ENCODE peak calls at places on chromosomes 1 and 21, in four cellular contexts. V, R, H and E are unnamed samples.

GRCh38 chr1:115198938-115199337 is 109.6 kb upstream of the TSPAN2 start:
- DNase-seq in V (no peak), H (no peak), R (no peak), E (no peak)

GRCh38 chr1:227891223-227891954 is 56.3 kb downstream of the WNT9A start:
- DNase-seq in H (no peak), V (no peak), R (no peak), E (no peak)

GRCh38 chr1:97893844-97894243 is 27.0 kb downstream of the DPYD start:
- DNase-seq in V (no peak), H (no peak), R (no peak), E (no peak)

GRCh38 chr1:14606632-14607031 is 8.1 kb downstream of the KAZN start:
- DNase-seq in V (no peak), R (no peak), H (no peak), E (no peak)

GRCh38 chr1:224696891-224697765 is 81.0 kb downstream of the CNIH3 start:
- DNase-seq in H (no peak), V (no peak), R (no peak), E (no peak)

GRCh38 chr1:162008799-162009198 is 14.9 kb downstream of the OLFML2B start:
- DNase-seq in R (no peak), V (no peak), H (no peak), E (no peak)

GRCh38 chr1:223835754-223836153 is 10.0 kb downstream of the TP53BP2 start:
- DNase-seq in R (no peak), H (no peak), V (no peak), E (no peak)

GRCh38 chr1:25554886-25555752 is 11.7 kb downstream of the LDLRAP1 start:
- DNase-seq in H (no peak), V (no peak), R (no peak), E (no peak)

GRCh38 chr1:205701891-205702290 is 21.6 kb upstream of the SLC45A3 start:
- DNase-seq in R (no peak), V (no peak), H (no peak), E (no peak)

GRCh38 chr1:186481303-186481888 is 20.5 kb upstream of the PDC start:
- DNase-seq in H (no peak), R (no peak), V (no peak), E (no peak)

GRCh38 chr1:212288614-212289013 is 3.4 kb downstream of the PPP2R5A start:
- DNase-seq in V (no peak), R (no peak), H (no peak), E (no peak)

GRCh38 chr21:17444828-17445227 is 68.0 kb upstream of the CXADR start:
- DNase-seq in R (no peak), H (no peak), V (no peak), E (no peak)

GRCh38 chr1:232856556-232856955 is 51.3 kb downstream of the MAP10 start:
- DNase-seq in H (no peak), R (no peak), V (no peak), E (no peak)

GRCh38 chr1:225882699-225883615 is 777 bp upstream of the TMEM63A start:
- DNase-seq in R (peak), H (peak), V (no peak), E (peak)

GRCh38 chr21:38159355-38159754 is 97.4 kb upstream of the KCNJ15 start:
- DNase-seq in V (peak), H (peak), R (peak), E (no peak)

GRCh38 chr1:19310061-19310460 is 1.9 kb downstream of the AKR7A2 start:
- DNase-seq in H (no peak), R (no peak), V (no peak), E (no peak)

GRCh38 chr1:39676951-39677350 is 5.0 kb upstream of the NT5C1A start:
- DNase-seq in R (no peak), H (no peak), V (no peak), E (peak)

GRCh38 chr1:41774486-41774990 is 144.2 kb downstream of the HIVEP3 start:
- DNase-seq in V (no peak), R (no peak), H (no peak), E (no peak)

GRCh38 chr21:45515241-45516061 is 26.8 kb downstream of the SLC19A1 start:
- DNase-seq in R (no peak), V (no peak), H (no peak), E (no peak)

GRCh38 chr1:100896481-100896982 is 642 bp downstream of the SLC30A7 start:
- DNase-seq in V (peak), R (no peak), H (peak), E (no peak)

GRCh38 chr1:115764541-115764940 is 4.0 kb downstream of the CASQ2 start:
- DNase-seq in R (no peak), H (no peak), V (peak), E (no peak)

GRCh38 chr21:25396135-25396711 is 211.1 kb downstream of the MRPL39 start:
- DNase-seq in R (no peak), H (no peak), V (no peak), E (no peak)

GRCh38 chr1:47875831-47876586 is 121.2 kb downstream of the TRABD2B start:
- DNase-seq in R (no peak), H (no peak), V (no peak), E (no peak)

GRCh38 chr1:216186131-216186530 is 237.1 kb downstream of the USH2A start:
- DNase-seq in H (no peak), R (peak), V (no peak), E (no peak)

GRCh38 chr1:69911301-69911801 is 294.0 kb downstream of the LRRC40 start:
- DNase-seq in V (no peak), R (no peak), H (no peak), E (no peak)

GRCh38 chr1:246160905-246161304 is 346.2 kb downstream of the SMYD3 start:
- DNase-seq in H (peak), V (no peak), R (no peak), E (no peak)

GRCh38 chr21:32403201-32403701 is 9.3 kb upstream of the EVA1C start:
- DNase-seq in R (peak), H (peak), V (no peak), E (no peak)

GRCh38 chr1:155049651-155050559 is 1.2 kb upstream of the ADAM15 start:
- DNase-seq in R (no peak), V (no peak), H (no peak), E (no peak)